ENCODE peak calls at places on chromosomes 7 and 10, in four cellular contexts. A is A549, E is aorta, H is tibial nerve. Y is an unnamed sample.

GRCh38 chr10:70578371-70578947 is 24.1 kb downstream of the PRF1 start:
- DNase-seq in A (no peak), E (peak; percentile 20), H (no peak), Y (no peak)

GRCh38 chr7:149604521-149604920 is 106.9 kb upstream of the ZNF746 start:
- DNase-seq in A (no peak), E (no peak), H (no peak), Y (no peak)

GRCh38 chr10:72567421-72567820 is 58.5 kb downstream of the MICU1 start:
- DNase-seq in A (peak; percentile 54), E (no peak), H (no peak), Y (no peak)

GRCh38 chr10:22010973-22011408 is 7.5 kb upstream of the DNAJC1 start:
- DNase-seq in A (no peak), E (no peak), H (no peak), Y (no peak)

GRCh38 chr7:1917221-1918062 is 247.4 kb downstream of the ELFN1 start:
- DNase-seq in A (no peak), E (no peak), H (no peak), Y (no peak)

GRCh38 chr7:149558149-149558861 is 60.7 kb upstream of the ZNF746 start:
- DNase-seq in A (no peak), E (no peak), H (no peak), Y (no peak)

GRCh38 chr10:4867520-4868356 is 41.7 kb downstream of the AKR1E2 start:
- DNase-seq in A (no peak), E (no peak), H (no peak), Y (no peak)

GRCh38 chr7:32496052-32496813 is 944 bp downstream of the AVL9 start:
- DNase-seq in A (peak; percentile 30), E (no peak), H (no peak), Y (no peak)

GRCh38 chr10:75295901-75296441 is 60.2 kb upstream of the COMTD1 start:
- DNase-seq in A (no peak), E (no peak), H (no peak), Y (no peak)

GRCh38 chr7:135448753-135449152 is 61.1 kb downstream of the CNOT4 start:
- DNase-seq in A (no peak), E (no peak), H (no peak), Y (no peak)

GRCh38 chr7:30659312-30659711 is 22.9 kb downstream of the CRHR2 start:
- DNase-seq in A (no peak), E (peak; percentile 46), H (no peak), Y (peak; percentile 44)

GRCh38 chr7:80883188-80884025 is 35.4 kb downstream of the SEMA3C start:
- DNase-seq in A (peak; percentile 68), E (no peak), H (no peak), Y (no peak)

GRCh38 chr10:17835688-17836087 is 26.5 kb downstream of the MRC1 start:
- DNase-seq in A (peak; percentile 78), E (no peak), H (no peak), Y (no peak)

GRCh38 chr10:103416436-103417147 is 20.2 kb downstream of the PDCD11 start:
- DNase-seq in A (peak; percentile 44), E (no peak), H (peak; percentile 64), Y (no peak)

GRCh38 chr10:97919012-97919411 is 69.4 kb downstream of the GOLGA7B start:
- DNase-seq in A (no peak), E (no peak), H (no peak), Y (no peak)

GRCh38 chr7:45159296-45159695 is 1.7 kb downstream of the RAMP3 start:
- DNase-seq in A (no peak), E (peak; percentile 40), H (no peak), Y (peak; percentile 15)

GRCh38 chr10:119242191-119242590 is 34.8 kb downstream of the GRK5 start:
- DNase-seq in A (no peak), E (no peak), H (no peak), Y (no peak)

GRCh38 chr7:142891490-142892082 is 6.0 kb upstream of the TRPV6 start:
- DNase-seq in A (no peak), E (no peak), H (no peak), Y (peak; percentile 26)

GRCh38 chr10:97788552-97789442 is 17.0 kb upstream of the SFRP5 start:
- DNase-seq in A (no peak), E (no peak), H (no peak), Y (no peak)

GRCh38 chr10:125626671-125627070 is 56.3 kb downstream of the TEX36 start:
- DNase-seq in A (no peak), E (no peak), H (no peak), Y (no peak)

GRCh38 chr7:44172352-44172751 is 16.9 kb downstream of the GCK start:
- DNase-seq in A (no peak), E (peak; percentile 13), H (no peak), Y (no peak)

GRCh38 chr7:55308186-55308929 is 56.8 kb upstream of the LANCL2 start:
- DNase-seq in A (no peak), E (no peak), H (no peak), Y (no peak)

GRCh38 chr10:693506-693905 is 4.0 kb upstream of the DIP2C start:
- DNase-seq in A (no peak), E (no peak), H (no peak), Y (no peak)

GRCh38 chr10:118663176-118663575 is 67.7 kb upstream of the PRLHR start:
- DNase-seq in A (no peak), E (no peak), H (no peak), Y (no peak)

GRCh38 chr7:54354436-54354835 is 187.7 kb upstream of the VSTM2A start:
- DNase-seq in A (no peak), E (no peak), H (no peak), Y (no peak)

GRCh38 chr10:122532601-122533266 is 27.8 kb upstream of the DMBT1 start:
- DNase-seq in A (no peak), E (no peak), H (no peak), Y (no peak)

GRCh38 chr10:121490906-121491519 is 107.2 kb downstream of the FGFR2 start:
- DNase-seq in A (no peak), E (peak; percentile 79), H (no peak), Y (no peak)

GRCh38 chr7:156559001-156559400 is 81.6 kb upstream of the RNF32 start:
- DNase-seq in A (no peak), E (no peak), H (no peak), Y (no peak)

GRCh38 chr10:19825690-19826089 is 9.5 kb downstream of the PLXDC2 start:
- DNase-seq in A (no peak), E (no peak), H (no peak), Y (no peak)

GRCh38 chr7:55966851-55967250 is 2.5 kb downstream of the NIPSNAP2 start:
- DNase-seq in A (no peak), E (no peak), H (no peak), Y (no peak)

GRCh38 chr7:114156178-114156577 is 237.4 kb upstream of the PPP1R3A start:
- DNase-seq in A (no peak), E (no peak), H (no peak), Y (no peak)

GRCh38 chr10:15457382-15457781 is 86.3 kb upstream of the FAM171A1 start:
- DNase-seq in A (no peak), E (no peak), H (no peak), Y (no peak)

GRCh38 chr10:98357208-98357836 is 57.7 kb downstream of the PYROXD2 start:
- DNase-seq in A (no peak), E (no peak), H (no peak), Y (no peak)

GRCh38 chr7:129315916-129316315 is 91.1 kb downstream of the AHCYL2 start:
- DNase-seq in A (no peak), E (no peak), H (no peak), Y (no peak)
- H3K4me1 ChIP-seq in A (no peaks in the 10 kb centered on the region), E (no peaks in the 10 kb centered on the region), H (no peaks in the 10 kb centered on the region), Y (peaks cover 26% of the 10 kb centered on the region)

GRCh38 chr7:92832623-92833023 is 3.8 kb downstream of the CDK6 start:
- DNase-seq in A (no peak), E (no peak), H (no peak), Y (no peak)

GRCh38 chr7:92830532-92831110 is 5.8 kb downstream of the CDK6 start:
- DNase-seq in A (no peak), E (no peak), H (no peak), Y (no peak)

GRCh38 chr7:92830047-92830446 is 6.3 kb downstream of the CDK6 start:
- DNase-seq in A (no peak), E (no peak), H (no peak), Y (no peak)

GRCh38 chr7:92833024-92833765 is 3.2 kb downstream of the CDK6 start:
- DNase-seq in A (peak; percentile 58), E (peak; percentile 95), H (peak; percentile 69), Y (peak; percentile 91)

GRCh38 chr7:92831716-92832622 is 4.4 kb downstream of the CDK6 start:
- DNase-seq in A (no peak), E (no peak), H (no peak), Y (no peak)
- H3K4me1 ChIP-seq in A (peaks cover 42% of the 10 kb centered on the region), E (no peaks in the 10 kb centered on the region), H (peaks cover 14% of the 10 kb centered on the region), Y (peaks cover 46% of the 10 kb centered on the region)

GRCh38 chr10:63260103-63260859 is 127.2 kb downstream of the NRBF2 start:
- DNase-seq in A (no peak), E (no peak), H (no peak), Y (no peak)
- H3K4me1 ChIP-seq in A (peaks cover 59% of the 10 kb centered on the region), E (peaks cover 1% of the 10 kb centered on the region), H (peaks cover 82% of the 10 kb centered on the region), Y (peaks cover 88% of the 10 kb centered on the region)

DNA sequence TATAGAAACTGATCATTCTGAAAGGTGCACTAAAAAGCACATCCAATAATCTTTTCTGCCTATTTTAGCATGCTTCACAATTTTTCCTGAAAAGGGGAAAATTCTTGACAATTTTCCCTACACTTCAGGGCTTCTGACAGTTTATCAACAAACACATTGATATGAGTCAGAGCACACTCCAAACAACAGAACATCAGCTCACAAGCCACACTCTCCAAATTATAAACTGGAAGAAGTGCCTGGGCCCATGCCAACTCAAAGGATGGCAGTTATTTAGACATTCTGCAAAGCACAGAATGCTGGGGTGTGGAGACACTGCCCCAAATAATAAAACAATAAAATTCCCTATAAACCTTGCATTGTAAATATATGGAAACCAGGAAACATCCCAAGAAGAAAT is 90.8 kb downstream of the ELAPOR2 start:
- DNase-seq in A (no peak), E (no peak), H (no peak), Y (no peak)
- H3K4me1 ChIP-seq in A (no peaks in the 10 kb centered on the region), E (peaks cover 1% of the 10 kb centered on the region), H (no peaks in the 10 kb centered on the region), Y (no peaks in the 10 kb centered on the region)

DNA sequence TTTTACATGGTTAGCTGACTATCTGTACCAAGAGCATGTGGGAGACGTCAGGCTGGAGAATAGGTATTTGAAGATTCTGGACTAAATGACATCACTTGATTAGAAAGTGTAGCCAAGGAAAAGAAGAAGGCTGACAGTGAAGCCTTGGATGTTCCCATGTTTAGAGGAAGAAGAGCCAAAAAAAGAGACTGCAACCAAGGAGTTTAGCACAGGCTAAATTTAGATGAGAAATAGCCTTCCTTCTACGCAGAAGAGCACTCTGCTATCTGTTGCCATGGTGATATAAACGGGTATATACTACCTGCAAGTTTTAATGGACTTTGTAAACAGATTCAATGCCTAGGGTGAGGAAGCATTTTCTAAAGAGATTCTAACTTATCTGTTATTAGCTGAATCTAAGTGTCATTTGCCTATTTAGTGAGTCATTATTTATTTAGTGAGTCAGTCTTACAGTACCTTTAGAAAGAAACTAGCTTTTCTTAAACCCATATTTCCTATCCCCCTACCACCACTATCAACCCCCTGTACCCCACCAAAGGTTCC is 69.8 kb downstream of the CDK6 start:
- DNase-seq in A (peak; percentile 24), E (no peak), H (no peak), Y (no peak)
- H3K4me1 ChIP-seq in A (peaks cover 90% of the 10 kb centered on the region), E (peaks cover 4% of the 10 kb centered on the region), H (no peaks in the 10 kb centered on the region), Y (peaks cover 12% of the 10 kb centered on the region)

GRCh38 chr10:110860576-110861241 is 11.0 kb upstream of the PDCD4 start:
- DNase-seq in A (no peak), E (no peak), H (no peak), Y (no peak)
- H3K4me1 ChIP-seq in A (peaks cover 18% of the 10 kb centered on the region), E (peaks cover 4% of the 10 kb centered on the region), H (peaks cover 55% of the 10 kb centered on the region), Y (peaks cover 83% of the 10 kb centered on the region)

Y was measured in suprapubic skin.